ENCODE peak calls at places on chromosomes 2 and 18, in six cellular contexts. J is neuronal stem cell, L is IMR-90, Q is H9, W is mesenchymal stem cell, A is H1. F is an unnamed sample.

GRCh38 chr2:20194097-20194989 is 30.6 kb downstream of the SDC1 start:
- DNase-seq in W (no peak), J (no peak), L (no peak), Q (no peak), A (no peak), F (no peak)

GRCh38 chr2:23901966-23902942 is 24.7 kb downstream of the ATAD2B start:
- DNase-seq in W (peak), A (no peak), J (no peak), L (peak), Q (no peak), F (peak)

GRCh38 chr2:236286866-236287545 is 22.8 kb upstream of the ASB18 start:
- DNase-seq in A (no peak), Q (no peak), W (peak), L (no peak), J (no peak), F (no peak)

GRCh38 chr18:79690071-79690470 is 10.5 kb downstream of the CTDP1 start:
- DNase-seq in Q (no peak), W (no peak), L (no peak), J (no peak), A (no peak), F (no peak)

GRCh38 chr2:181104512-181105121 is 124.2 kb downstream of the UBE2E3 start:
- DNase-seq in Q (no peak), A (no peak), L (peak), J (peak), W (peak), F (peak)

GRCh38 chr2:23606968-23607367 is 222.0 kb downstream of the KLHL29 start:
- DNase-seq in L (peak), A (no peak), J (no peak), Q (no peak), W (peak), F (peak)

GRCh38 chr2:240467659-240468299 is 32.3 kb downstream of the GPC1 start:
- DNase-seq in J (no peak), Q (peak), A (peak), L (no peak), W (no peak), F (peak)

GRCh38 chr18:37335337-37335736 is 230.3 kb downstream of the CELF4 start:
- DNase-seq in J (no peak), L (no peak), W (no peak), Q (peak), A (no peak), F (no peak)

GRCh38 chr2:100992262-100992661 is 9.8 kb upstream of the RPL31 start:
- DNase-seq in L (no peak), Q (no peak), A (no peak), J (no peak), W (no peak), F (no peak)

GRCh38 chr18:75477913-75478312 is 50.4 kb upstream of the SMIM21 start:
- DNase-seq in J (no peak), L (peak), W (peak), Q (no peak), A (no peak), F (no peak)

GRCh38 chr2:120013569-120014223 is 819 bp downstream of the EPB41L5 start:
- DNase-seq in L (no peak), W (peak), J (no peak), Q (peak), A (no peak), F (peak)

GRCh38 chr2:148614332-148615049 is 30.1 kb upstream of the EPC2 start:
- DNase-seq in W (peak), Q (no peak), A (no peak), L (peak), J (no peak), F (peak)

GRCh38 chr2:214450118-214450894 is 39.5 kb downstream of the VWC2L start:
- DNase-seq in A (no peak), J (no peak), Q (peak), L (no peak), W (no peak), F (no peak)

GRCh38 chr2:162839419-162839818 is 852 bp upstream of the KCNH7 start:
- DNase-seq in L (no peak), J (no peak), W (no peak), Q (peak), A (peak), F (no peak)

GRCh38 chr2:20465716-20466391 is 19.0 kb downstream of the RHOB start:
- DNase-seq in J (no peak), A (no peak), L (no peak), Q (no peak), W (no peak), F (no peak)

GRCh38 chr2:113157897-113158753 is 15.6 kb upstream of the PSD4 start:
- DNase-seq in W (no peak), J (no peak), L (peak), Q (no peak), A (peak), F (peak)

GRCh38 chr2:27717070-27717453 is 53.4 kb downstream of the SLC4A1AP start:
- DNase-seq in W (peak), A (no peak), Q (no peak), L (peak), J (no peak), F (peak)

GRCh38 chr2:3672861-3673670 is 15.1 kb downstream of the ALLC start:
- DNase-seq in L (no peak), W (no peak), A (no peak), J (no peak), Q (no peak), F (no peak)

GRCh38 chr18:6411367-6411766 is 3.3 kb downstream of the L3MBTL4 start:
- DNase-seq in L (no peak), A (no peak), J (no peak), Q (no peak), W (no peak), F (no peak)

GRCh38 chr2:147260243-147260642 is 584.6 kb upstream of the ACVR2A start:
- DNase-seq in A (no peak), L (no peak), W (no peak), J (no peak), Q (no peak), F (no peak)

GRCh38 chr2:237673130-237673921 is 45.9 kb downstream of the LRRFIP1 start:
- DNase-seq in J (no peak), A (no peak), L (peak), W (peak), Q (peak), F (peak)

GRCh38 chr2:167733750-167734149 is 513.6 kb downstream of the STK39 start:
- DNase-seq in J (no peak), A (no peak), Q (no peak), W (peak), L (peak), F (no peak)

GRCh38 chr2:240384711-240385450 is 50.6 kb upstream of the GPC1 start:
- DNase-seq in J (no peak), L (no peak), Q (no peak), A (no peak), W (no peak), F (peak)

GRCh38 chr2:219155054-219155644 is 5.5 kb downstream of the NHEJ1 start:
- DNase-seq in Q (no peak), W (peak), A (no peak), J (peak), L (peak), F (peak)

GRCh38 chr18:73715228-73715670 is 432.4 kb downstream of the FBXO15 start:
- DNase-seq in W (peak), Q (no peak), A (no peak), J (no peak), L (peak), F (peak)

GRCh38 chr2:84546551-84546950 is 30.3 kb downstream of the DNAH6 start:
- DNase-seq in W (no peak), A (no peak), J (no peak), Q (no peak), L (no peak), F (no peak)

GRCh38 chr2:54635554-54636152 is 87.8 kb upstream of the EML6 start:
- DNase-seq in Q (no peak), L (peak), A (no peak), W (no peak), J (no peak), F (no peak)

GRCh38 chr2:175837046-175837445 is 165.0 kb downstream of the LNPK start:
- DNase-seq in L (peak), A (no peak), W (peak), J (no peak), Q (no peak), F (peak)

GRCh38 chr2:180644709-180645108 is 335.7 kb upstream of the UBE2E3 start:
- DNase-seq in Q (no peak), A (no peak), L (peak), J (no peak), W (no peak), F (no peak)

GRCh38 chr18:10101729-10102128 is 187.9 kb downstream of the VAPA start:
- DNase-seq in W (no peak), J (no peak), Q (peak), L (no peak), A (no peak), F (no peak)

GRCh38 chr2:88828397-88829137 is 137.1 kb downstream of the RPIA start:
- DNase-seq in A (no peak), W (no peak), L (peak), J (no peak), Q (no peak), F (no peak)

GRCh38 chr2:151777487-151777886 is 43.2 kb upstream of the NEB start:
- DNase-seq in J (no peak), Q (no peak), W (no peak), A (no peak), L (no peak), F (no peak)

GRCh38 chr2:60394467-60394866 is 159.0 kb downstream of the BCL11A start:
- DNase-seq in L (peak), Q (no peak), J (no peak), W (no peak), A (no peak), F (no peak)

GRCh38 chr18:36757081-36757480 is 71.7 kb downstream of the TPGS2 start:
- DNase-seq in W (peak), J (peak), A (no peak), Q (no peak), L (peak), F (peak)

GRCh38 chr2:172380436-172381274 is 46.7 kb upstream of the ITGA6 start:
- DNase-seq in Q (peak), W (peak), J (peak), L (no peak), A (peak), F (peak)

GRCh38 chr2:195687320-195688086 is 30.5 kb downstream of the SLC39A10 start:
- DNase-seq in J (peak), L (no peak), Q (no peak), W (no peak), A (no peak), F (no peak)

GRCh38 chr2:186572705-186573104 is 17.2 kb upstream of the ITGAV start:
- DNase-seq in L (no peak), J (no peak), Q (no peak), A (no peak), W (no peak), F (no peak)
- H3K18ac ChIP-seq in L (no peak), J (no peak), Q (no peak), A (no peak), W (peak), F (peak)

GRCh38 chr18:2981212-2981728 is 31.7 kb downstream of the LPIN2 start:
- DNase-seq in Q (no peak), W (peak), L (peak), J (no peak), A (no peak), F (peak)
- H2AFZ ChIP-seq in Q (no peak), W (no peak), L (no peak), J (peak), A (no peak), F (no peak)

GRCh38 chr18:45365835-45366234 is 249.4 kb upstream of the SLC14A2 start:
- DNase-seq in J (no peak), W (no peak), A (no peak), Q (no peak), L (no peak), F (peak)

GRCh38 chr18:45359275-45360009 is 255.8 kb upstream of the SLC14A2 start:
- DNase-seq in W (no peak), Q (no peak), J (no peak), L (no peak), A (no peak), F (peak)

GRCh38 chr18:45361148-45361851 is 254.0 kb upstream of the SLC14A2 start:
- DNase-seq in W (no peak), J (no peak), L (no peak), Q (no peak), A (no peak), F (no peak)

GRCh38 chr18:45357681-45358470 is 257.4 kb upstream of the SLC14A2 start:
- DNase-seq in L (no peak), W (no peak), A (no peak), Q (no peak), J (no peak), F (no peak)

GRCh38 chr18:45363258-45363657 is 252.0 kb upstream of the SLC14A2 start:
- DNase-seq in Q (no peak), A (no peak), L (no peak), W (no peak), J (no peak), F (no peak)
- H3K18ac ChIP-seq in Q (no peak), A (no peak), L (no peak), W (no peak), J (no peak), F (no peak)

DNA sequence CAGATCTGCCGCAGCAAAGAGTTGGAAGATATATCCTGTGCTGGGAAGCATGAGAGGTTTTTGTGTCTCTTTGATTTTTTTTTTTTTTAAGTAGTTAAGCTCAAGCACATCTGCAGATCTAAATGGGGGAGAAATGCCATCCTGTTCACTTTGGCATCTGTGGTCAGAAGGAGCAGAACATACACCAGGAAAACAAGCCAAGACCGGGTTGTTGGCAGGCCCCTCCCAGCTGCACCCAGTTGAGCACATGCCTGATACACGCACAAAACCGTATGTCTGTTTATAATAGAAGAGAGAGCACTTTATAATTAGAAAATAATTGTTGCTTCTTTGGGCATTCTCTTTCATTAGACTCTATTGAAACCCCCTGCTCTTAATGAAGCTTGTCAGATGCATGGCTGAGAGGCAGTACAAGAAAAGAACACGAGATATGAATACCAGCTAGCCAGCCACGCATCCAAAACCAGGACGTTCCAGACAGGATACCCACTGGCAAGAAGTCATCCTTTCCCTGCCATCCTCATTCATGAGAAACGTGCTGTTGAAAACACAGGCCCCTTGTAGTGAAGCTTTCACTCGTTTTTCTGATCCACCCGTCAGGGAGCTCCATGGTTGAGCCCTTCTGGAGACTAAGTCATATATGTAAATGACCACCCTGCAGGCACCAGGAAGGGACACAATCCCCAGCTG is 152.2 kb downstream of the ALPK2 start:
- DNase-seq in W (no peak), J (no peak), Q (no peak), L (no peak), A (no peak), F (no peak)
- H2AFZ ChIP-seq in W (no peak), J (peak), Q (no peak), L (no peak), A (no peak), F (no peak)

GRCh38 chr2:86562891-86563649 is at the start of gene CHMP3:
- DNase-seq in J (peak), W (peak), A (peak), L (peak), Q (peak), F (peak)
- H3K18ac ChIP-seq in J (peak), W (peak), A (peak), L (peak), Q (peak), F (peak)

DNA sequence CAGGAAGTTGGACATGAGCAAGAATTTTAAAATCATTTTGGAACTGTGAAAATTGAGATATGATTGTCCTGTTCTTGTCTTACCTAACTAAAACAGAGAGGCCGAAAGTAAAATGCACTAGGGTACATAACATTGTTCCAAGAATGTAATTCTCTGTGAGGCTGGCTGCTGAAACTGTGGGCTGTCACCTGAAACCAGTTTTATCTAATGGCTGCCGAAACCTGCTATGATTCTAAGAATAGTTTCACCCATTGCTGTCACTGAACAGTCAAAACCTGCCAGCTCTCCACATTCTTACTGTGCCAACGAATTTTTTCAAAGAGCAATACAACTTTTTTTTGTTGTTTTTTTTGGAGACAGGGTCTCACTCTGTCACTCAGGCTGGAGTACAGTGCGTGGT is 119.3 kb upstream of the ZSWIM2 start:
- DNase-seq in L (no peak), A (no peak), J (no peak), W (no peak), Q (no peak), F (no peak)
- H2AFZ ChIP-seq in L (no peak), A (no peak), J (peak), W (no peak), Q (no peak), F (no peak)

DNA sequence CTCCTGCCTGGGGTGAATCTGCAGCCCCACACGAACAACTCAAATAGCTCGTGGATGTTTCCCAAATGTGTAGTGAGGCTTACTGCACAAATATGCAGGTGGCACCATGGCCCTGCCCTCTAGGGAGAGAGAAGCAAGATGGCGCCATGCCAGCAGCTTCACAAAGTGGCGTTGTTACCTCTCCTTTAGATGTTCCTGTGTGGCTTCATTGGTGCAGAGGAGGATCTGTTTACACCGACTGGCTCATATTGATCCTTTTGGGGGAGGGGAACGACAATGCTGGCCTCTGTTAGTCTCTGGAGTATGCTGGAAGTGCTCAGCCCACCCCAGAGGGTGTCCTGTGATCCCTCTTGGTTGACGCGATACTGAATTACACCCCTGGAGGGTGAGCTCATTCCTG is 99.5 kb upstream of the GATA6 start:
- DNase-seq in A (no peak), W (no peak), Q (no peak), L (no peak), J (no peak), F (no peak)
- H3K18ac ChIP-seq in A (no peak), W (no peak), Q (no peak), L (no peak), J (no peak), F (no peak)

DNA sequence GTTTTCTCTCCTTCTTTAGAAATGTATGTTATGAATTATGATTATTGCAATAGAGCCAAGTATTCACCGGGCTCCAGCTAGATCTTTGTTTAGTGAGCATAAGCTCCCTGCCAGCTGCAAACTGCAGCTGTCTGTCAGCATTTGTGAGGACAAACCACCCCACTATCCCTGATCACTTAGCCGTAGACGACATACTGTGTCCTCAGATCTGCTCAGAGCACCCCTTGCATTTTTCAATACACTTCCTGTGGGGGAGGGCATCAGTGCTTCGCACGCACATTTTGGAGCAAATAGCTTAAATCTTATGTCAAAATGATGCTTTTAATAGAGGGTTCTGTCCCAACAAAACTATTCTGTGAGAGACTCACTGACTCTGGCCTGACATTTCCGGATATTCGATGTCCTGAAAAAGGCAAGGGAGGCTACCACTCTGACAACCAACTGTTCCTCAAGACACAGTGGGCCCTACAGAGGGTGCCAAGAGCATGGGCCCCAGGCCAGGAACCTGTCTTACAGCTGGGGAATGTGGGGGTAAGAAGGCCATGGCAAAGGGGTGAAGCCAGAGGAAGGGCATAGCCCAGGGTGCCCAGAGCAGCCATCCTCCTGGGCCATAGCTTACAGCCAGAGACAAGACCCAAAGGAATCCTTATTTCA is 346.0 kb downstream of the ARHGAP15 start:
- DNase-seq in W (no peak), J (no peak), Q (no peak), L (peak), A (no peak), F (no peak)
- H2AFZ ChIP-seq in W (no peak), J (peak), Q (no peak), L (peak), A (no peak), F (no peak)

DNA sequence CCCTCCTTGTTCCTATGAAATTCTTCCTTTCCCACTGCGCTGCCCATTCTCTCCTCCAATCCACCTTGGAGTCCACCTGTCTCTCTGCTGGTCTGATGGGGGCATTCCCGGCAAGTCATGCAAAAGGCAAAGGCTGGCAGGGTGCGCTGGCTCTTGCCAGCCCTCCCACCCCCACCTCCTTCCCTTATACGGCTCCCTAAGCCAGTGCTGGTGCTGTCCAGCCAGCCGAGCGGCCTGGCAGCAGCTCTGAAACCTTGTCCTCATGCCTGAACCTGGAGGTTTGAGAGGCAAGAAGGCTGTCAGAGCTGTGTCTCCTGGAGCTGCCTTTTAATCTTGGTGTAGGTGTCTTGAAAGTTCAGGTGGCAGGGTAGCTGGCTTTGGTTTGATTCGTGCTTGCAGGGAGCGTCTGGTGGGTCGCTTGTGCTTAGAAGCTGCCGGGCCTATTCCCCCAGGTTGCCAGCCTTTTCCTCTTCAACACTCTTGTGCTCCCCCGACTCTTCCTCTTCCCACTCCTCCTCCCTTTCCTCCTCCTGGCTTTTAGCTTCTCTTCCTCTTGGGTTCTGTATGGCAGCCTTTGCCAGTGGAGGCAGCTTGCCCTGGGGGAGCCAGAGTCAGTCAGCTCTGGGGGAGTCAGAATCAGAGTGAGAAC is 748 bp downstream of the LIPG start:
- DNase-seq in W (peak), L (no peak), A (peak), Q (peak), J (no peak), F (no peak)
- H3K18ac ChIP-seq in W (no peak), L (no peak), A (peak), Q (no peak), J (peak), F (no peak)